ENCODE peak calls at places on chromosomes 2 and 18, in five cellular contexts. One of them, this sample, is unnamed. For H3K9me3 and H3K4me1, the result is how much of the 10 kb centered on the place peaks cover.

GRCh38 chr2:144343135-144343534 is 176.8 kb downstream of the ZEB2 start:
- DNase-seq in uterus: no peak
- DNase-seq in A549: no peak
- DNase-seq in Karpas-422: no peak
- DNase-seq in CD8-positive, alpha-beta memory T cell: no peak
- DNase-seq in this sample: no peak

GRCh38 chr2:182503886-182504285 is 77.0 kb upstream of the PDE1A start:
- DNase-seq in uterus: no peak
- DNase-seq in A549: no peak
- DNase-seq in Karpas-422: no peak
- DNase-seq in CD8-positive, alpha-beta memory T cell: no peak
- DNase-seq in this sample: no peak

GRCh38 chr18:36314754-36315153 is 17.2 kb downstream of the FHOD3 start:
- DNase-seq in A549: no peak
- DNase-seq in uterus: no peak
- DNase-seq in CD8-positive, alpha-beta memory T cell: no peak
- DNase-seq in Karpas-422: no peak
- DNase-seq in this sample: no peak

GRCh38 chr2:52668752-52669151 is 1098.9 kb upstream of the CHAC2 start:
- DNase-seq in uterus: no peak
- DNase-seq in A549: no peak
- DNase-seq in Karpas-422: no peak
- DNase-seq in CD8-positive, alpha-beta memory T cell: no peak
- DNase-seq in this sample: no peak

GRCh38 chr2:120442923-120443571 is 97.1 kb downstream of the INHBB start:
- DNase-seq in Karpas-422: no peak
- DNase-seq in CD8-positive, alpha-beta memory T cell: no peak
- DNase-seq in uterus: no peak
- DNase-seq in A549: no peak
- DNase-seq in this sample: no peak

GRCh38 chr2:10538224-10538894 is 90.2 kb upstream of the ODC1 start:
- DNase-seq in Karpas-422: no peak
- DNase-seq in A549: peak
- DNase-seq in CD8-positive, alpha-beta memory T cell: peak
- DNase-seq in uterus: no peak
- DNase-seq in this sample: no peak

GRCh38 chr18:22550366-22550765 is 132.7 kb upstream of the CTAGE1 start:
- DNase-seq in Karpas-422: no peak
- DNase-seq in A549: no peak
- DNase-seq in CD8-positive, alpha-beta memory T cell: no peak
- DNase-seq in uterus: no peak
- DNase-seq in this sample: no peak

GRCh38 chr2:134433469-134433868 is 179.6 kb downstream of the MGAT5 start:
- DNase-seq in CD8-positive, alpha-beta memory T cell: no peak
- DNase-seq in Karpas-422: no peak
- DNase-seq in A549: no peak
- DNase-seq in uterus: no peak
- DNase-seq in this sample: no peak

GRCh38 chr2:220219371-220219770 is 591.9 kb downstream of the SLC4A3 start:
- DNase-seq in CD8-positive, alpha-beta memory T cell: no peak
- DNase-seq in A549: no peak
- DNase-seq in uterus: no peak
- DNase-seq in Karpas-422: no peak
- DNase-seq in this sample: no peak

GRCh38 chr2:29075894-29076700 is 1.8 kb upstream of the PCARE start:
- DNase-seq in A549: no peak
- DNase-seq in Karpas-422: peak
- DNase-seq in CD8-positive, alpha-beta memory T cell: no peak
- DNase-seq in uterus: no peak
- DNase-seq in this sample: no peak

GRCh38 chr2:229586746-229587705 is 127.3 kb downstream of the DNER start:
- DNase-seq in CD8-positive, alpha-beta memory T cell: no peak
- DNase-seq in uterus: peak
- DNase-seq in Karpas-422: peak
- DNase-seq in A549: peak
- DNase-seq in this sample: peak

GRCh38 chr2:130231656-130232055 is 33.4 kb upstream of the TUBA3E start:
- DNase-seq in A549: no peak
- DNase-seq in Karpas-422: no peak
- DNase-seq in CD8-positive, alpha-beta memory T cell: no peak
- DNase-seq in uterus: peak
- DNase-seq in this sample: no peak

GRCh38 chr2:42663106-42663755 is 94.8 kb downstream of the MTA3 start:
- DNase-seq in uterus: peak
- DNase-seq in Karpas-422: peak
- DNase-seq in CD8-positive, alpha-beta memory T cell: peak
- DNase-seq in A549: peak
- DNase-seq in this sample: peak

GRCh38 chr2:23213196-23213595 is 171.8 kb upstream of the KLHL29 start:
- DNase-seq in A549: no peak
- DNase-seq in CD8-positive, alpha-beta memory T cell: no peak
- DNase-seq in uterus: no peak
- DNase-seq in Karpas-422: no peak
- DNase-seq in this sample: no peak

GRCh38 chr18:34626404-34627137 is 83.5 kb upstream of the DTNA start:
- DNase-seq in CD8-positive, alpha-beta memory T cell: no peak
- DNase-seq in Karpas-422: no peak
- DNase-seq in A549: no peak
- DNase-seq in uterus: no peak
- DNase-seq in this sample: no peak

GRCh38 chr2:238389985-238390682 is 36.6 kb upstream of the ASB1 start:
- DNase-seq in A549: no peak
- DNase-seq in CD8-positive, alpha-beta memory T cell: no peak
- DNase-seq in uterus: no peak
- DNase-seq in Karpas-422: no peak
- DNase-seq in this sample: no peak

GRCh38 chr2:180761224-180761623 is 219.2 kb upstream of the UBE2E3 start:
- DNase-seq in Karpas-422: no peak
- DNase-seq in A549: no peak
- DNase-seq in uterus: no peak
- DNase-seq in CD8-positive, alpha-beta memory T cell: no peak
- DNase-seq in this sample: no peak

GRCh38 chr2:47016172-47016913 is 100.7 kb upstream of the MCFD2 start:
- DNase-seq in CD8-positive, alpha-beta memory T cell: no peak
- DNase-seq in uterus: no peak
- DNase-seq in Karpas-422: no peak
- DNase-seq in A549: peak
- DNase-seq in this sample: no peak

GRCh38 chr18:23053756-23054457 is 81.4 kb upstream of the CABLES1 start:
- DNase-seq in uterus: no peak
- DNase-seq in A549: peak
- DNase-seq in Karpas-422: no peak
- DNase-seq in CD8-positive, alpha-beta memory T cell: no peak
- DNase-seq in this sample: peak

GRCh38 chr2:239601201-239601851 is 200.5 kb upstream of the HDAC4 start:
- DNase-seq in A549: no peak
- DNase-seq in Karpas-422: no peak
- DNase-seq in uterus: peak
- DNase-seq in CD8-positive, alpha-beta memory T cell: no peak
- DNase-seq in this sample: no peak
- H3K9me3 ChIP-seq in A549: under half
- H3K9me3 ChIP-seq in Karpas-422: under half
- H3K9me3 ChIP-seq in uterus: under half
- H3K9me3 ChIP-seq in CD8-positive, alpha-beta memory T cell: under half
- H3K9me3 ChIP-seq in this sample: under half

DNA sequence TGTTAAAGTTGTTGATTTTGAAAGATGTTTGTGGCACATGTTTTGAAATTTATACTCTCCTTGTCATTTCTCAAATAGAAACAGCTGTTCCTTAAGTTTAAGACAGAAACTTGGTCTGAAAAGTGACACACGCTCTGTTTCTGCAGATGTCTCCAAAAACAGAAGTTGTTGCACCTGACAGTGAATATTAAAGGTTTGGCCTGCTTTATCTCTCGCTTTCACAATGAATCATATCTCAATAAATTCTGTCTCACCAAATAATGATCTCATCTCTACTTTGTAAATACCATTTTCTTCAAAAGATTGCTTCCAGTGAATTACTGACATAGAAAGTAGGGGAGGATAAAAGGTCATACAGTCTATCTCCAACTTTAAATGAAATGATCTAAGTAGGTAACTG is 294.9 kb upstream of the SYT4 start:
- DNase-seq in A549: no peak
- DNase-seq in uterus: no peak
- DNase-seq in CD8-positive, alpha-beta memory T cell: no peak
- DNase-seq in Karpas-422: no peak
- DNase-seq in this sample: no peak
- H3K4me1 ChIP-seq in A549: under half
- H3K4me1 ChIP-seq in uterus: under half
- H3K4me1 ChIP-seq in CD8-positive, alpha-beta memory T cell: under half
- H3K4me1 ChIP-seq in Karpas-422: under half
- H3K4me1 ChIP-seq in this sample: under half

GRCh38 chr2:72747344-72747743 is 78.5 kb downstream of the EXOC6B start:
- DNase-seq in CD8-positive, alpha-beta memory T cell: no peak
- DNase-seq in uterus: no peak
- DNase-seq in A549: no peak
- DNase-seq in Karpas-422: no peak
- DNase-seq in this sample: no peak
- H3K27ac ChIP-seq in CD8-positive, alpha-beta memory T cell: no peak
- H3K27ac ChIP-seq in uterus: no peak
- H3K27ac ChIP-seq in A549: no peak
- H3K27ac ChIP-seq in Karpas-422: no peak
- H3K27ac ChIP-seq in this sample: no peak

DNA sequence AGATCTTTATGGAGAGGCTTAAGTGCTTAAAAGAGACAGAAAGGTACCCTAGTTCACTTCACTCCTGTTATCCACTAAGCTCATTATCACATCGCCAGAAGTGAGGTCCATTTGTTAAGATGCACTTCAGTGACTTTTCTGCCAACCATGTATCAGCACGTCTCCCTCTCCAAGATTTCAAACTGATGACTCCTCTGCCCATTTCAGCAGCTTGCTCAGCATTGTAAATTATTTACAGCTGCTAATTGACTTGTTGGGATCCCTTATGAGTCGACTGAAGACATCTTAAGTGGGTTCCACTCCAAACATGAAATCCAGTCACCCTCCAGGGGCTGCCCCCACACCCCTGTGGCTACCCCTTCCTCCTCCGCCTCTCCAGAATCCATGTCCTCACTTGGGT is 37.3 kb downstream of the DIPK1C start:
- DNase-seq in A549: no peak
- DNase-seq in CD8-positive, alpha-beta memory T cell: no peak
- DNase-seq in Karpas-422: no peak
- DNase-seq in uterus: no peak
- DNase-seq in this sample: no peak
- H3K9me3 ChIP-seq in A549: under half
- H3K9me3 ChIP-seq in CD8-positive, alpha-beta memory T cell: under half
- H3K9me3 ChIP-seq in Karpas-422: under half
- H3K9me3 ChIP-seq in uterus: under half
- H3K9me3 ChIP-seq in this sample: under half

GRCh38 chr2:196268538-196269338 is 97.4 kb upstream of the STK17B start:
- DNase-seq in uterus: no peak
- DNase-seq in CD8-positive, alpha-beta memory T cell: no peak
- DNase-seq in A549: no peak
- DNase-seq in Karpas-422: peak
- DNase-seq in this sample: no peak

GRCh38 chr2:196275646-196276352 is 104.4 kb upstream of the STK17B start:
- DNase-seq in uterus: no peak
- DNase-seq in Karpas-422: peak
- DNase-seq in CD8-positive, alpha-beta memory T cell: no peak
- DNase-seq in A549: no peak
- DNase-seq in this sample: no peak

GRCh38 chr2:196268022-196268421 is 96.6 kb upstream of the STK17B start:
- DNase-seq in A549: no peak
- DNase-seq in Karpas-422: no peak
- DNase-seq in uterus: no peak
- DNase-seq in CD8-positive, alpha-beta memory T cell: no peak
- DNase-seq in this sample: no peak

GRCh38 chr2:196274387-196274809 is 103.0 kb upstream of the STK17B start:
- DNase-seq in CD8-positive, alpha-beta memory T cell: peak
- DNase-seq in uterus: no peak
- DNase-seq in Karpas-422: peak
- DNase-seq in A549: no peak
- DNase-seq in this sample: peak

DNA sequence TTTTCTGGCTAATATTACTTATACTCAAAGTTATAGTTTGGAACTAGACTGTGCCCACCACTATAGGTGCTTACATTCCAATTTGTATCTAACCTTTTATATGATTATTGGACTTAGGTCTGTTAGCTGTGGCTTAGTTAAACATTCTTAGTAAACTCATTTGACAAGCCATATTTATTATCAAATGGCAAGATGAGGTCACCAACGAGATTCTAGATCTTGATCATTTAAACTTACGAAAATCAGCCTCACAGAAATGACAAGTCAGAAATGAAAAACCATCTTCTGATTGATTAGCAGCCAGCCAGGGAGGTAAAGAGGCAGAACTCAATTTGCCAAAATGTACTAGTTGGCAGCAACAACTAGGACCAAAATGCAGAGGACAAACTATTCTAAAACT is 100.4 kb upstream of the STK17B start:
- DNase-seq in Karpas-422: no peak
- DNase-seq in A549: no peak
- DNase-seq in uterus: no peak
- DNase-seq in CD8-positive, alpha-beta memory T cell: no peak
- DNase-seq in this sample: no peak
- H3K4me1 ChIP-seq in Karpas-422: half or more
- H3K4me1 ChIP-seq in A549: half or more
- H3K4me1 ChIP-seq in uterus: under half
- H3K4me1 ChIP-seq in CD8-positive, alpha-beta memory T cell: half or more
- H3K4me1 ChIP-seq in this sample: under half